ENCODE peak calls at places on chromosomes 2 and 18, in four cellular contexts. M is neuronal stem cell, A is mesendoderm, Z is IMR-90. K is an unnamed sample.

GRCh38 chr2:233928594-233929351 is 11.6 kb downstream of the TRPM8 start:
- DNase-seq in M (peak; percentile 38), Z (peak; percentile 12), A (peak; percentile 38), K (peak; percentile 4)

GRCh38 chr18:35710581-35710980 is 129.0 kb downstream of the GALNT1 start:
- DNase-seq in M (no peak), A (no peak), Z (no peak), K (no peak)

GRCh38 chr2:240465765-240466578 is 30.5 kb downstream of the GPC1 start:
- DNase-seq in A (no peak), M (no peak), Z (no peak), K (no peak)

GRCh38 chr2:221178139-221178538 is 394.0 kb downstream of the EPHA4 start:
- DNase-seq in Z (no peak), A (no peak), M (no peak), K (no peak)

GRCh38 chr2:216694201-216694825 is 1.0 kb downstream of the IGFBP5 start:
- DNase-seq in Z (no peak), A (peak; percentile 67), M (no peak), K (peak; percentile 70)

GRCh38 chr2:111031546-111032484 is 88.9 kb upstream of the BCL2L11 start:
- DNase-seq in A (no peak), M (no peak), Z (no peak), K (no peak)

GRCh38 chr2:30964334-30964733 is 157.1 kb upstream of the CAPN13 start:
- DNase-seq in Z (no peak), A (no peak), M (no peak), K (no peak)

GRCh38 chr2:133194068-133194655 is 374.1 kb downstream of the NCKAP5 start:
- DNase-seq in A (no peak), M (no peak), Z (peak; percentile 41), K (no peak)

GRCh38 chr2:223203971-223204370 is 152.0 kb downstream of the KCNE4 start:
- DNase-seq in A (no peak), Z (peak; percentile 18), M (no peak), K (peak; percentile 74)

GRCh38 chr2:172299741-172300140 is 127.6 kb upstream of the ITGA6 start:
- DNase-seq in M (no peak), Z (peak; percentile 91), A (no peak), K (no peak)

GRCh38 chr2:85952196-85952734 is 63.5 kb upstream of the ST3GAL5 start:
- DNase-seq in Z (no peak), M (no peak), A (no peak), K (no peak)

GRCh38 chr2:137969876-137970275 is 5.6 kb downstream of the HNMT start:
- DNase-seq in A (no peak), Z (no peak), M (no peak), K (no peak)

GRCh38 chr18:25921677-25922421 is 168.6 kb downstream of the SS18 start:
- DNase-seq in M (no peak), Z (peak; percentile 20), A (peak; percentile 86), K (peak; percentile 12)
- H2BK15ac ChIP-seq in M (no peak overlapping the region), Z (no peak overlapping the region), A (no peak overlapping the region), K (no peak overlapping the region)

GRCh38 chr2:218397502-218398436 is 1.9 kb upstream of the CTDSP1 start:
- DNase-seq in A (peak; percentile 97), Z (peak; percentile 60), M (peak; percentile 23), K (peak; percentile 91)
- H2BK15ac ChIP-seq in A (no peak overlapping the region), Z (peak overlapping the region; percentile 62), M (peak overlapping the region; percentile 94), K (peak overlapping the region; percentile 75)

GRCh38 chr2:10446631-10447030 is 1.5 kb downstream of the ODC1 start:
- DNase-seq in A (no peak), M (no peak), Z (no peak), K (no peak)

GRCh38 chr2:10449481-10449831 is 1.3 kb upstream of the ODC1 start:
- DNase-seq in M (no peak), Z (no peak), A (no peak), K (no peak)

GRCh38 chr2:10447300-10448207 is 573 bp downstream of the ODC1 start:
- DNase-seq in A (peak; percentile 50), M (no peak), Z (peak; percentile 47), K (peak; percentile 49)

GRCh38 chr2:10448646-10449480 is 736 bp upstream of the ODC1 start:
- DNase-seq in M (peak; percentile 90), A (peak; percentile 95), Z (peak; percentile 87), K (peak; percentile 87)

GRCh38 chr2:10448208-10448645 is at the start of gene ODC1:
- DNase-seq in Z (peak; percentile 90), M (peak; percentile 92), A (peak; percentile 96), K (peak; percentile 92)
- H2BK15ac ChIP-seq in Z (peak within 1 kb of the TSS; percentile 51), M (no peak within 1 kb of the TSS), A (no peak within 1 kb of the TSS), K (peak within 1 kb of the TSS; percentile 74)

GRCh38 chr2:236054661-236055060 is 113.5 kb downstream of the GBX2 start:
- DNase-seq in Z (no peak), A (no peak), M (no peak), K (no peak)
- H2BK15ac ChIP-seq in Z (no peak overlapping the region), A (no peak overlapping the region), M (no peak overlapping the region), K (no peak overlapping the region)

DNA sequence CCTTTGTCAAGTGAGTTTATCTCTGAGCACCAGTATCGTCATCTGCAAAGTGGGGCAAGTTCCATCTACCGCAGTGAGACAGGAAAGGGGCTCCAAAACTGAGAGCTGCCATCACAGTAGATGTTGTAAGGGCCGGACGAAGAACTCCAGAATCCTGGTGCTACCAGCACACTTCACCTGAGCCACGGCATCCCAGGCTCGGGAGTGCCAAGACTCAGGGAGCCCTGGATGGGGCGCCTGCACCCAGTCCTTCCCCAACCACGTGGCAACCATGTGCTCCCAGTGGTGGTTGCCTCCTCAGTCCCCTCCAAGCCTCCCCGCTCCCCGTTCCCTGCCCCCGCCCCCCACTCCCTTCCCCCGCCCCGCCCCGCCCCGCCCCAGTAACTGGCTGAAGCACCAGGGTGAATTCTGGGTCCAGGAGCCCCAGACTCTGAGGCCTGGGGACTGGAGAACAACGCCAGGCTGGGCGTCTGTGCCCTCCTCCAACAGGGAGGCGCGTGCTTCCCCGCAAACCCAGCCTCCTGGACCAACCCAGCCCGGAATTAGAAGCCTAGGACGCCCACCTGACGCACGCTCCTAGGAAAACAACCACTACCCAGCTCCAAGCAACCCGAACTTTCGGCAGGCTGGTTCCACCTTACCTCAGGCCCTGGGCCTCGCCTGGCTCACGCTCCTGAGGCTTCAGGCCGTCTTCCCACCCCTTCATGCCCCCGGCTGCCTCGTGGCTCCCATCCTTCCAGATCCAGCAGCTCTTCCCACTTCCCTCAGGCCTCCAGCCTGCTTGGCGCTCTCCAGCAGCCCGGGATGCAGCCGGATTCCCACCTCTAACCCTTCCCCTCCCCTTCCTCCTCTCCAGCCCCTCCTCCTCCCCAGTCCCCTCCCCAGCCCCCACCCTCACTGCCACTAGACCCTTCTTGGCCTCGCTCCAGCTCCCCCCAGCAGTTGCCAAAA is 67.6 kb downstream of the LAMA3 start:
- DNase-seq in M (no peak), Z (no peak), A (peak; percentile 52), K (no peak)
- H2BK15ac ChIP-seq in M (peak overlapping the region; percentile 42), Z (no peak overlapping the region), A (no peak overlapping the region), K (no peak overlapping the region)

GRCh38 chr2:96105152-96105915 is 11.0 kb downstream of the ADRA2B start:
- DNase-seq in M (no peak), Z (no peak), A (no peak), K (no peak)

GRCh38 chr2:96103388-96103705 is 13.0 kb downstream of the ADRA2B start:
- DNase-seq in Z (no peak), A (no peak), M (no peak), K (no peak)

GRCh38 chr2:96102596-96103387 is 13.6 kb downstream of the ADRA2B start:
- DNase-seq in A (no peak), M (no peak), Z (no peak), K (no peak)

GRCh38 chr2:96105994-96106393 is 10.4 kb downstream of the ADRA2B start:
- DNase-seq in Z (no peak), M (no peak), A (no peak), K (no peak)

GRCh38 chr2:96103906-96104861 is 12.2 kb downstream of the ADRA2B start:
- DNase-seq in Z (no peak), M (no peak), A (no peak), K (no peak)
- H2BK15ac ChIP-seq in Z (no peak overlapping the region), M (peak overlapping the region; percentile 72), A (no peak overlapping the region), K (no peak overlapping the region)

DNA sequence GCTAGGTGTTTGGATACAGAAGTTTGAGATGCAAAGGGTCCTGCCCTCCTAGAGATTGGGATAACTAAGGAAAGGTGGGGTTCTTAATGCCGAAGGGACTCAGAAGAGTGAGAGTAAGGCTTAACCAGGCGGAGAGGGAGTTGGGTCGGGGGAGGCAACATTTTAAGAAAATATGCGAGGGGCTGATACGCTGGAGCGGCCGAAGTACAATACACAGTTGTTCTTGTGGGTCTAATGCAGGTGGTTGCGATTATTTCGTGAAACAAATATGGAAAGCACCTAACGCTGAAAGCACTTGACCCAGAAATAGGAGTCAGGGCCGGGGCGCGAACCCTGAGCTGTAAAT is 344 bp upstream of the MRPL33 start:
- DNase-seq in A (no peak), Z (no peak), M (no peak), K (no peak)
- H2BK15ac ChIP-seq in A (no peak overlapping the region), Z (peak overlapping the region; percentile 21), M (no peak overlapping the region), K (no peak overlapping the region)

DNA sequence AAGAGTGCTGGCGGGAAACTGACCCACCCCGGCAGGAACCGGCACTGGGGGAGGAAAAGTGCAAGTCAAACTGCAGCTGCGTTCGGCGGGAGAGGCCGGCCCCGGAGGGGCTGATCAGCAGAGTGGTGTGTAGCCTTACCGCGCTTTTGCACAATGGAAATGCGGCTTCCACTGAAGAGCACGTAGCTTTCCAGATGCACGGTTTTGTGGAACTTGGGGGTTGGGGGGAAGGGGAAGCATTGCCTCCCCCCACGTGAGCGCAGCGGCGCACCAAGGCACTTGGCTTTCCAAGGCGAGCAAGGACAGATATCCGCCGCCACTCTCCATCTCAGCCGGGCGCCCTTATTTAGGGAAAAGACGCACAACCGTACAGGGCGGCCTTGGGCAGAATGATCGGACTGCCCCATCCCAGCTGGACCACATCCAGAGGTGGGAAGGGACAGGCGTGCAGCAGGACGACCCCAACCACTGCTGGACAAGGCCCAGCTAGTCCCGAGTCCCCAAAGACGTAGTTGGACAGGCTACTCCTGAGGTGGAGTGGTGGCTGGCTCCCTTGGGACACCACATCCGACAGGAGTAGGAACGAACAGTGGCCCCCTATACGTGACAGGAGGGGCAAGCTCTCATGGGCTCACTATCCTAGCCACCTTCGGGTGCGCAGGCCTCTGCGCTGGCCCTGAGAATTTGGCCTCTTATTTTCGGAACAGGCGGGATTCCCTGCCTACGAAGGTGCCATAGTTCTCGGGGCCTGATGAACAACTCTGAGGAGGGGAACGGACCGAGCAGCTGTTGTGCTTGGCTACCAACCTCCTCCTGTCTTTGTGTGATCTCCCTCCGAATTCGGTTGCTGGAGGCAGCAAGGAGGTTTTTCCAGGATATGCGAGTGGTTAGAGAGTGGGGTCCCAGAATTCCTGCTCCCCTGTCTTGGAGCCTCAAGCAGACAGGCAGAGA is 2.4 kb downstream of the FEV start:
- DNase-seq in M (no peak), A (no peak), Z (no peak), K (no peak)
- H2BK15ac ChIP-seq in M (no peak overlapping the region), A (no peak overlapping the region), Z (no peak overlapping the region), K (no peak overlapping the region)

K was measured in mesenchymal stem cell.